ENCODE peak calls at places on chromosomes 13 and 19, in five cellular contexts. N is brain microvascular endothelial cell, F is mucosa of descending colon, B is heart left ventricle, S is AG09309. A is an unnamed sample.

GRCh38 chr19:17078920-17079709 is 3.5 kb downstream of the MYO9B start:
- DNase-seq in S (no peak), B (no peak), F (no peak), N (no peak), A (no peak)

GRCh38 chr19:41205995-41206394 is 13.0 kb downstream of the CYP2S1 start:
- DNase-seq in F (no peak), N (no peak), S (no peak), B (no peak), A (no peak)

GRCh38 chr13:47480941-47481340 is 520.1 kb downstream of the SUCLA2 start:
- DNase-seq in S (no peak), B (no peak), F (no peak), N (no peak), A (no peak)

GRCh38 chr13:62629618-62630017 is 1214.0 kb upstream of the PCDH20 start:
- DNase-seq in B (no peak), F (peak; percentile 3), S (no peak), N (no peak), A (no peak)

GRCh38 chr19:41714598-41714997 is 6.2 kb downstream of the CEACAM5 start:
- DNase-seq in S (no peak), F (no peak), B (no peak), N (no peak), A (no peak)

GRCh38 chr13:72530471-72530870 is 197.0 kb downstream of the MZT1 start:
- DNase-seq in N (peak; percentile 83), F (no peak), B (no peak), S (no peak), A (no peak)

GRCh38 chr13:29885967-29886366 is 35.5 kb upstream of the UBL3 start:
- DNase-seq in S (no peak), N (no peak), F (no peak), B (no peak), A (no peak)

GRCh38 chr19:41944336-41944735 is 14.8 kb downstream of the RABAC1 start:
- DNase-seq in B (no peak), F (no peak), N (no peak), S (no peak), A (no peak)

GRCh38 chr13:76696370-76696769 is 189.8 kb downstream of the KCTD12 start:
- DNase-seq in B (no peak), N (peak; percentile 22), F (no peak), S (no peak), A (peak; percentile 11)

GRCh38 chr19:55210120-55210493 is 806 bp upstream of the PTPRH start:
- DNase-seq in F (no peak), B (no peak), S (peak; percentile 94), N (peak; percentile 90), A (peak; percentile 95)
- H3K4me3 ChIP-seq in F (no peak overlapping the region), B (no peak overlapping the region), S (no peak overlapping the region), N (no peak overlapping the region), A (no peak overlapping the region)

DNA sequence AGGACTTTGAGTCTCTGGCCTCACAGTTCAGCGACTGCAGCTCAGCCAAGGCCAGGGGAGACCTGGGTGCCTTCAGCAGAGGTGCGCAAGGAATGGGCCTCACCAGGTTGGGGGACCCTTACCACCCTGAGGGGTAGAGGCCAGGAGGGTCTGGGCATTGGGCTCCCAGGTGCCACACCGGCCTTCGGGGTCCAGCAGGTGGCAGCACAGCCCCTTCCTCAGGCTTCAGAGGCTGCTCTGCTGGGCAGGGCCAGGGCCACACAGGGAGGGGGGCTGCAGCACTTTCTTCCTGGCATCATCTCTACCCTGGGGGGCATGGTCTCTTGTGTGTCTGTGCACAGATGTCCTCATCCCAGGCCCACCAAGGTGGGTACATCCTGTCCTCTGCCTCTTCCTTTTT is 12.9 kb downstream of the PIN1 start:
- DNase-seq in B (no peak), S (no peak), N (no peak), F (peak; percentile 18), A (no peak)
- TF ChIP-seq CTCF in B (peak; percentile 11), S (peak; percentile 51), N (peak; percentile 64), F (no peak), A (peak; percentile 42)

DNA sequence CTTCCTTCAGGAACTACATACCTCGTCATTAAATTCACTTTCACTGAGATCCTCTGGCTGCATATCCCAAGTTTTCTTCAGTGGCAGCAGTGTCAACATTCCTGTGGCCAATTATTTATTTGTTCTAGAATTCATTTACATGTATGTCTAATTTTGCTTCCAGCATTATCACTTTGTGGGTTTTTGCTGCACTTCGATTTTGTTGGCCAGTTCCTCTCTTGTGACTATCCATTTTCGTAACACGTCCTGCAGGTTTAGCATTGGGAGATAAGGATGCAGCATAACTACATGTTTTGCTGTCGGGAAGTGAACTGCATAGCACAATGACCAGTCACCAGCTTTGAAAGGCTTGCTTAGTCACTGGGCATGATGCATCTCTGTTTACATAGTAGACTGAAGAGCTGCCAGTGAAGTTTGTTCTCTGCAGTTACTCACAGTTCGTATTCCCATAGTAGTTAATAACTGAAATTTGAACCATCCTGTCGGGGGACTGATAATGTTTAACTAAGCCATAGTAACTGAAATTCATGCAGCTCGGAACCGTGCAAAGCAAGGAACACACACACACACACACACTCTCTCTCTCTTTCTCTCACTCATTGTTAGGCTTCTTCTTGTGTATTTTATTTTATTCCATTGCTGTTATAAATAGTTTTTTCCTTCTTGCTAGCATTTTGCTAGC is 28.3 kb downstream of the ZNF507 start:
- DNase-seq in S (peak; percentile 96), F (peak; percentile 53), B (peak; percentile 40), N (peak; percentile 100), A (peak; percentile 99)
- H3K4me3 ChIP-seq in S (no peak overlapping the region), F (no peak overlapping the region), B (no peak overlapping the region), N (peak overlapping the region; percentile 7), A (no peak overlapping the region)

GRCh38 chr13:42477588-42478190 is 96.3 kb upstream of the TNFSF11 start:
- DNase-seq in F (no peak), N (no peak), S (no peak), B (no peak), A (no peak)

GRCh38 chr13:42474954-42475353 is 99.0 kb upstream of the TNFSF11 start:
- DNase-seq in S (no peak), B (no peak), N (peak; percentile 99), F (no peak), A (no peak)

GRCh38 chr13:42484396-42484795 is 89.6 kb upstream of the TNFSF11 start:
- DNase-seq in N (peak; percentile 60), F (no peak), S (no peak), B (no peak), A (peak; percentile 70)

GRCh38 chr13:42478531-42479156 is 95.3 kb upstream of the TNFSF11 start:
- DNase-seq in N (peak; percentile 60), S (no peak), B (no peak), F (peak; percentile 40), A (peak; percentile 56)
- TF ChIP-seq CTCF in N (peak; percentile 80), S (peak; percentile 36), B (no peak), F (no peak), A (peak; percentile 65)

DNA sequence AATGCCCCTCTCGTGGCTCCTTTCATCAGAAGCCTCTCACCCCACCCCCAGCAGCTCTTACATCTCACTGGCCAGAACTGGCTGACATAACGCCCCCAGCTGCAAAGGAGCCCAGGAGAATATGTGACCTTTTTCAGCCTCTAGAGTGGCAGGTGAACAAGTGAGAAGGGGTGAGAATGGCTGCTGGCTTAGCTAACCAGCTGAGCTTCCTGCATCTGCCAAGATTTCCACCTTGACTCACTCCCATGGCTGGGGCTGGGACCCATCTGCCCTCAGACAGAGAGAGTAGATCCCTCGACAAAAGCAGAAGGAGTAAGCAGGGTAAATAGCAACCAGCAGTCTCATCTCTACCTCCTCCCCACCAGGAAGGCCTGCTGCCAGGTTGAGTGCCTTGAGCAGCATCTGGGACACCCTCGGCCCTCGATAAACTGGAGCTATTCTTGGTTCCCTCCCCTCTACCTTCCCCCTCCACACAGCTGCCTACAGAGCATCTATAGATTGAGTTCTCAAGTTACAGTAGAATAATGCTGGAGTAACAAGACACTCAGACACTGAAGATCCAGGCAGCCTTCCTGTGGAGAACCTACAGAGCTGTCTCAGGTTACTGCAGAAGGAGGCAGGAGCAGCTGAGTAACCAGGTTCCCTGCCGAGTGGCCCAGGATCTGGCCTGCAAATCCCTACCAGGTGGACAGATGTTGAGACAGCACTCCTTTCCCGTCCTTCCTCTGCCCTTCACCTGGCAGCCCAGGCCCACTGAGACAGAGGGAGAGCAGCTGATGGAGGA is 15.5 kb downstream of the KASH5 start:
- DNase-seq in N (peak; percentile 22), B (no peak), S (no peak), F (no peak), A (no peak)
- H3K4me3 ChIP-seq in N (no peak overlapping the region), B (no peak overlapping the region), S (no peak overlapping the region), F (no peak overlapping the region), A (no peak overlapping the region)